ENCODE peak calls at places on chromosomes 5 and 9, in five cellular contexts. One of them, this sample, is unnamed.

GRCh38 chr5:147558826-147559225 is 49.0 kb upstream of the DPYSL3 start:
- DNase-seq in T-helper 1 cell: no peak
- DNase-seq in head of caudate nucleus: peak; percentile 21
- DNase-seq in NCI-H1092 treated with DMSO at 0.1 percent for 48 hours: peak; percentile 57
- DNase-seq in Caki2: peak; percentile 59
- DNase-seq in this sample: no peak

GRCh38 chr9:33676746-33677505 is 118.4 kb upstream of the PRSS3 start:
- DNase-seq in T-helper 1 cell: no peak
- DNase-seq in head of caudate nucleus: peak; percentile 76
- DNase-seq in NCI-H1092 treated with DMSO at 0.1 percent for 48 hours: peak; percentile 84
- DNase-seq in Caki2: peak; percentile 51
- DNase-seq in this sample: peak; percentile 9

GRCh38 chr9:83937861-83938455 is 16.7 kb upstream of the KIF27 start:
- DNase-seq in T-helper 1 cell: no peak
- DNase-seq in head of caudate nucleus: peak; percentile 54
- DNase-seq in NCI-H1092 treated with DMSO at 0.1 percent for 48 hours: peak; percentile 47
- DNase-seq in Caki2: peak; percentile 47
- DNase-seq in this sample: no peak

GRCh38 chr5:95835682-95836405 is 13.3 kb upstream of the GLRX start:
- DNase-seq in T-helper 1 cell: no peak
- DNase-seq in head of caudate nucleus: no peak
- DNase-seq in NCI-H1092 treated with DMSO at 0.1 percent for 48 hours: no peak
- DNase-seq in Caki2: no peak
- DNase-seq in this sample: no peak

GRCh38 chr5:35031276-35031675 is 16.5 kb downstream of the AGXT2 start:
- DNase-seq in T-helper 1 cell: no peak
- DNase-seq in head of caudate nucleus: no peak
- DNase-seq in NCI-H1092 treated with DMSO at 0.1 percent for 48 hours: no peak
- DNase-seq in Caki2: peak; percentile 16
- DNase-seq in this sample: no peak

GRCh38 chr5:93188876-93189485 is 392.0 kb downstream of the NR2F1-AS1 start:
- DNase-seq in T-helper 1 cell: no peak
- DNase-seq in head of caudate nucleus: no peak
- DNase-seq in NCI-H1092 treated with DMSO at 0.1 percent for 48 hours: no peak
- DNase-seq in Caki2: peak; percentile 7
- DNase-seq in this sample: no peak

GRCh38 chr5:168877132-168877895 is 298.1 kb upstream of the PANK3 start:
- DNase-seq in T-helper 1 cell: no peak
- DNase-seq in head of caudate nucleus: no peak
- DNase-seq in NCI-H1092 treated with DMSO at 0.1 percent for 48 hours: peak; percentile 14
- DNase-seq in Caki2: no peak
- DNase-seq in this sample: no peak

GRCh38 chr9:69180200-69180599 is 6.1 kb downstream of the TJP2 start:
- DNase-seq in T-helper 1 cell: no peak
- DNase-seq in head of caudate nucleus: no peak
- DNase-seq in NCI-H1092 treated with DMSO at 0.1 percent for 48 hours: no peak
- DNase-seq in Caki2: no peak
- DNase-seq in this sample: no peak

GRCh38 chr5:80763873-80764647 is 109.3 kb upstream of the DHFR start:
- DNase-seq in T-helper 1 cell: no peak
- DNase-seq in head of caudate nucleus: no peak
- DNase-seq in NCI-H1092 treated with DMSO at 0.1 percent for 48 hours: no peak
- DNase-seq in Caki2: no peak
- DNase-seq in this sample: no peak

GRCh38 chr9:136856541-136857141 is 4.5 kb downstream of the MAMDC4 start:
- DNase-seq in T-helper 1 cell: no peak
- DNase-seq in head of caudate nucleus: no peak
- DNase-seq in NCI-H1092 treated with DMSO at 0.1 percent for 48 hours: no peak
- DNase-seq in Caki2: no peak
- DNase-seq in this sample: no peak

GRCh38 chr5:10288600-10289213 is 19.0 kb downstream of the CMBL start:
- DNase-seq in T-helper 1 cell: no peak
- DNase-seq in head of caudate nucleus: no peak
- DNase-seq in NCI-H1092 treated with DMSO at 0.1 percent for 48 hours: peak; percentile 96
- DNase-seq in Caki2: peak; percentile 99
- DNase-seq in this sample: peak; percentile 5

GRCh38 chr9:115400801-115401200 is 282.8 kb upstream of the TNC start:
- DNase-seq in T-helper 1 cell: no peak
- DNase-seq in head of caudate nucleus: no peak
- DNase-seq in NCI-H1092 treated with DMSO at 0.1 percent for 48 hours: no peak
- DNase-seq in Caki2: peak; percentile 9
- DNase-seq in this sample: no peak

GRCh38 chr9:17082343-17082742 is 52.5 kb upstream of the CNTLN start:
- DNase-seq in T-helper 1 cell: no peak
- DNase-seq in head of caudate nucleus: no peak
- DNase-seq in NCI-H1092 treated with DMSO at 0.1 percent for 48 hours: no peak
- DNase-seq in Caki2: no peak
- DNase-seq in this sample: no peak

GRCh38 chr5:116044073-116044472 is 11.8 kb downstream of the ARL14EPL start:
- DNase-seq in T-helper 1 cell: no peak
- DNase-seq in head of caudate nucleus: no peak
- DNase-seq in NCI-H1092 treated with DMSO at 0.1 percent for 48 hours: no peak
- DNase-seq in Caki2: no peak
- DNase-seq in this sample: no peak

GRCh38 chr9:36462245-36462644 is 62.2 kb upstream of the RNF38 start:
- DNase-seq in T-helper 1 cell: no peak
- DNase-seq in head of caudate nucleus: no peak
- DNase-seq in NCI-H1092 treated with DMSO at 0.1 percent for 48 hours: no peak
- DNase-seq in Caki2: no peak
- DNase-seq in this sample: no peak

GRCh38 chr5:39192449-39193160 is 26.8 kb downstream of the FYB1 start:
- DNase-seq in T-helper 1 cell: no peak
- DNase-seq in head of caudate nucleus: no peak
- DNase-seq in NCI-H1092 treated with DMSO at 0.1 percent for 48 hours: no peak
- DNase-seq in Caki2: no peak
- DNase-seq in this sample: no peak

GRCh38 chr5:126525630-126526245 is 69.3 kb downstream of the ALDH7A1 start:
- DNase-seq in T-helper 1 cell: no peak
- DNase-seq in head of caudate nucleus: no peak
- DNase-seq in NCI-H1092 treated with DMSO at 0.1 percent for 48 hours: no peak
- DNase-seq in Caki2: no peak
- DNase-seq in this sample: no peak

GRCh38 chr5:66351822-66352221 is 207.7 kb downstream of the SREK1 start:
- DNase-seq in T-helper 1 cell: no peak
- DNase-seq in head of caudate nucleus: no peak
- DNase-seq in NCI-H1092 treated with DMSO at 0.1 percent for 48 hours: no peak
- DNase-seq in Caki2: no peak
- DNase-seq in this sample: no peak

GRCh38 chr5:115389799-115390382 is 93.4 kb upstream of the CCDC112 start:
- DNase-seq in T-helper 1 cell: no peak
- DNase-seq in head of caudate nucleus: no peak
- DNase-seq in NCI-H1092 treated with DMSO at 0.1 percent for 48 hours: no peak
- DNase-seq in Caki2: no peak
- DNase-seq in this sample: no peak

GRCh38 chr9:126666155-126666803 is 52.6 kb downstream of the LMX1B start:
- DNase-seq in T-helper 1 cell: no peak
- DNase-seq in head of caudate nucleus: no peak
- DNase-seq in NCI-H1092 treated with DMSO at 0.1 percent for 48 hours: no peak
- DNase-seq in Caki2: no peak
- DNase-seq in this sample: no peak

GRCh38 chr9:9395539-9395938 is 1217.3 kb downstream of the PTPRD start:
- DNase-seq in T-helper 1 cell: no peak
- DNase-seq in head of caudate nucleus: no peak
- DNase-seq in NCI-H1092 treated with DMSO at 0.1 percent for 48 hours: no peak
- DNase-seq in Caki2: no peak
- DNase-seq in this sample: no peak

GRCh38 chr5:165829504-165829903 is 2324.1 kb downstream of the MAT2B start:
- DNase-seq in T-helper 1 cell: no peak
- DNase-seq in head of caudate nucleus: no peak
- DNase-seq in NCI-H1092 treated with DMSO at 0.1 percent for 48 hours: no peak
- DNase-seq in Caki2: no peak
- DNase-seq in this sample: no peak

GRCh38 chr9:32403567-32403966 is 19.1 kb downstream of the ACO1 start:
- DNase-seq in T-helper 1 cell: no peak
- DNase-seq in head of caudate nucleus: no peak
- DNase-seq in NCI-H1092 treated with DMSO at 0.1 percent for 48 hours: no peak
- DNase-seq in Caki2: no peak
- DNase-seq in this sample: no peak

GRCh38 chr9:31733166-31733565 is 651.3 kb upstream of the ACO1 start:
- DNase-seq in T-helper 1 cell: no peak
- DNase-seq in head of caudate nucleus: no peak
- DNase-seq in NCI-H1092 treated with DMSO at 0.1 percent for 48 hours: no peak
- DNase-seq in Caki2: no peak
- DNase-seq in this sample: no peak

GRCh38 chr9:34089311-34089710 is 37.2 kb downstream of the DCAF12 start:
- DNase-seq in T-helper 1 cell: no peak
- DNase-seq in head of caudate nucleus: no peak
- DNase-seq in NCI-H1092 treated with DMSO at 0.1 percent for 48 hours: no peak
- DNase-seq in Caki2: no peak
- DNase-seq in this sample: no peak

GRCh38 chr5:80195837-80196400 is 59.9 kb downstream of the SERINC5 start:
- DNase-seq in T-helper 1 cell: no peak
- DNase-seq in head of caudate nucleus: no peak
- DNase-seq in NCI-H1092 treated with DMSO at 0.1 percent for 48 hours: no peak
- DNase-seq in Caki2: no peak
- DNase-seq in this sample: no peak

GRCh38 chr9:119289740-119290139 is 79.5 kb downstream of the BRINP1 start:
- DNase-seq in T-helper 1 cell: no peak
- DNase-seq in head of caudate nucleus: peak; percentile 63
- DNase-seq in NCI-H1092 treated with DMSO at 0.1 percent for 48 hours: peak; percentile 72
- DNase-seq in Caki2: peak; percentile 56
- DNase-seq in this sample: no peak

GRCh38 chr9:86644315-86645034 is 290.3 kb upstream of the TUT7 start:
- DNase-seq in T-helper 1 cell: no peak
- DNase-seq in head of caudate nucleus: no peak
- DNase-seq in NCI-H1092 treated with DMSO at 0.1 percent for 48 hours: no peak
- DNase-seq in Caki2: no peak
- DNase-seq in this sample: no peak

GRCh38 chr5:50646591-50646990 is 19.8 kb upstream of the PARP8 start:
- DNase-seq in T-helper 1 cell: no peak
- DNase-seq in head of caudate nucleus: no peak
- DNase-seq in NCI-H1092 treated with DMSO at 0.1 percent for 48 hours: no peak
- DNase-seq in Caki2: no peak
- DNase-seq in this sample: no peak

GRCh38 chr9:68685770-68686169 is 19.3 kb upstream of the PIP5K1B start:
- DNase-seq in T-helper 1 cell: no peak
- DNase-seq in head of caudate nucleus: no peak
- DNase-seq in NCI-H1092 treated with DMSO at 0.1 percent for 48 hours: no peak
- DNase-seq in Caki2: no peak
- DNase-seq in this sample: no peak

GRCh38 chr9:6014668-6015270 is 655 bp downstream of the RANBP6 start:
- DNase-seq in T-helper 1 cell: no peak
- DNase-seq in head of caudate nucleus: peak; percentile 24
- DNase-seq in NCI-H1092 treated with DMSO at 0.1 percent for 48 hours: no peak
- DNase-seq in Caki2: peak; percentile 35
- DNase-seq in this sample: no peak

GRCh38 chr9:3526166-3526902 is 533 bp upstream of the RFX3 start:
- DNase-seq in T-helper 1 cell: peak; percentile 77
- DNase-seq in head of caudate nucleus: peak; percentile 93
- DNase-seq in NCI-H1092 treated with DMSO at 0.1 percent for 48 hours: peak; percentile 92
- DNase-seq in Caki2: peak; percentile 86
- DNase-seq in this sample: peak; percentile 88

GRCh38 chr9:27408523-27408922 is 111.6 kb upstream of the EQTN start:
- DNase-seq in T-helper 1 cell: no peak
- DNase-seq in head of caudate nucleus: no peak
- DNase-seq in NCI-H1092 treated with DMSO at 0.1 percent for 48 hours: no peak
- DNase-seq in Caki2: no peak
- DNase-seq in this sample: no peak

GRCh38 chr5:151020304-151021031 is at the start of gene GPX3:
- DNase-seq in T-helper 1 cell: no peak
- DNase-seq in head of caudate nucleus: peak; percentile 84
- DNase-seq in NCI-H1092 treated with DMSO at 0.1 percent for 48 hours: peak; percentile 21
- DNase-seq in Caki2: peak; percentile 84
- DNase-seq in this sample: peak; percentile 12